ENCODE peak calls at places on chromosomes 4 and X, in ten cellular contexts. One of them, this sample, is unnamed.

GRCh38 chr4:18111100-18111499 is 89.5 kb upstream of the LCORL start:
- DNase-seq in effector memory CD8-positive, alpha-beta T cell: no peak
- DNase-seq in EL: no peak
- DNase-seq in immature natural killer cell: no peak
- DNase-seq in NCI-H748 treated with DMSO at 0.1 percent for 48 hours: no peak
- DNase-seq in small intestine: peak
- DNase-seq in brain microvascular endothelial cell: no peak
- DNase-seq in A549: no peak
- DNase-seq in SK-MEL-5: no peak
- DNase-seq in activated naive CD4-positive, alpha-beta T cell treated with Interleukin-2 at 50 U/mL for 16 hours: no peak
- DNase-seq in this sample: no peak

GRCh38 chr4:77586953-77587383 is 18.7 kb upstream of the CXCL13 start:
- DNase-seq in effector memory CD8-positive, alpha-beta T cell: peak
- DNase-seq in EL: no peak
- DNase-seq in immature natural killer cell: peak
- DNase-seq in NCI-H748 treated with DMSO at 0.1 percent for 48 hours: no peak
- DNase-seq in small intestine: no peak
- DNase-seq in brain microvascular endothelial cell: no peak
- DNase-seq in A549: no peak
- DNase-seq in SK-MEL-5: peak
- DNase-seq in activated naive CD4-positive, alpha-beta T cell treated with Interleukin-2 at 50 U/mL for 16 hours: peak
- DNase-seq in this sample: no peak

GRCh38 chr4:3802571-3803474 is 36.6 kb downstream of the ADRA2C start:
- DNase-seq in effector memory CD8-positive, alpha-beta T cell: no peak
- DNase-seq in EL: no peak
- DNase-seq in immature natural killer cell: no peak
- DNase-seq in NCI-H748 treated with DMSO at 0.1 percent for 48 hours: no peak
- DNase-seq in small intestine: no peak
- DNase-seq in brain microvascular endothelial cell: no peak
- DNase-seq in A549: no peak
- DNase-seq in SK-MEL-5: no peak
- DNase-seq in activated naive CD4-positive, alpha-beta T cell treated with Interleukin-2 at 50 U/mL for 16 hours: no peak
- DNase-seq in this sample: no peak

GRCh38 chr4:8915201-8916200 is 43.9 kb upstream of the HMX1 start:
- DNase-seq in effector memory CD8-positive, alpha-beta T cell: no peak
- DNase-seq in EL: no peak
- DNase-seq in immature natural killer cell: no peak
- DNase-seq in NCI-H748 treated with DMSO at 0.1 percent for 48 hours: no peak
- DNase-seq in small intestine: no peak
- DNase-seq in brain microvascular endothelial cell: no peak
- DNase-seq in A549: no peak
- DNase-seq in SK-MEL-5: no peak
- DNase-seq in activated naive CD4-positive, alpha-beta T cell treated with Interleukin-2 at 50 U/mL for 16 hours: no peak
- DNase-seq in this sample: no peak

GRCh38 chr4:138645289-138645688 is 370.3 kb upstream of the NOCT start:
- DNase-seq in effector memory CD8-positive, alpha-beta T cell: no peak
- DNase-seq in EL: peak
- DNase-seq in immature natural killer cell: no peak
- DNase-seq in NCI-H748 treated with DMSO at 0.1 percent for 48 hours: no peak
- DNase-seq in small intestine: no peak
- DNase-seq in brain microvascular endothelial cell: peak
- DNase-seq in A549: no peak
- DNase-seq in SK-MEL-5: no peak
- DNase-seq in activated naive CD4-positive, alpha-beta T cell treated with Interleukin-2 at 50 U/mL for 16 hours: no peak
- DNase-seq in this sample: no peak

GRCh38 chr4:122968227-122968812 is 45.9 kb upstream of the NUDT6 start:
- DNase-seq in effector memory CD8-positive, alpha-beta T cell: no peak
- DNase-seq in EL: peak
- DNase-seq in immature natural killer cell: no peak
- DNase-seq in NCI-H748 treated with DMSO at 0.1 percent for 48 hours: no peak
- DNase-seq in small intestine: no peak
- DNase-seq in brain microvascular endothelial cell: no peak
- DNase-seq in A549: no peak
- DNase-seq in SK-MEL-5: no peak
- DNase-seq in activated naive CD4-positive, alpha-beta T cell treated with Interleukin-2 at 50 U/mL for 16 hours: no peak
- DNase-seq in this sample: no peak

GRCh38 chr4:159141193-159141592 is 38.3 kb downstream of the RAPGEF2 start:
- DNase-seq in effector memory CD8-positive, alpha-beta T cell: no peak
- DNase-seq in EL: peak
- DNase-seq in immature natural killer cell: no peak
- DNase-seq in NCI-H748 treated with DMSO at 0.1 percent for 48 hours: no peak
- DNase-seq in small intestine: no peak
- DNase-seq in brain microvascular endothelial cell: peak
- DNase-seq in A549: no peak
- DNase-seq in SK-MEL-5: no peak
- DNase-seq in activated naive CD4-positive, alpha-beta T cell treated with Interleukin-2 at 50 U/mL for 16 hours: no peak
- DNase-seq in this sample: no peak

GRCh38 chr4:141871086-141871485 is 234.7 kb downstream of the IL15 start:
- DNase-seq in effector memory CD8-positive, alpha-beta T cell: no peak
- DNase-seq in EL: no peak
- DNase-seq in immature natural killer cell: no peak
- DNase-seq in NCI-H748 treated with DMSO at 0.1 percent for 48 hours: no peak
- DNase-seq in small intestine: no peak
- DNase-seq in brain microvascular endothelial cell: peak
- DNase-seq in A549: no peak
- DNase-seq in SK-MEL-5: no peak
- DNase-seq in activated naive CD4-positive, alpha-beta T cell treated with Interleukin-2 at 50 U/mL for 16 hours: no peak
- DNase-seq in this sample: no peak

GRCh38 chrX:47012131-47012530 is 66.1 kb upstream of the RGN start:
- DNase-seq in effector memory CD8-positive, alpha-beta T cell: no peak
- DNase-seq in EL: no peak
- DNase-seq in immature natural killer cell: no peak
- DNase-seq in NCI-H748 treated with DMSO at 0.1 percent for 48 hours: no peak
- DNase-seq in small intestine: no peak
- DNase-seq in brain microvascular endothelial cell: no peak
- DNase-seq in A549: no peak
- DNase-seq in SK-MEL-5: no peak
- DNase-seq in activated naive CD4-positive, alpha-beta T cell treated with Interleukin-2 at 50 U/mL for 16 hours: no peak
- DNase-seq in this sample: no peak

GRCh38 chr4:82380344-82380743 is 6.6 kb upstream of the HNRNPD start:
- DNase-seq in effector memory CD8-positive, alpha-beta T cell: no peak
- DNase-seq in EL: no peak
- DNase-seq in immature natural killer cell: no peak
- DNase-seq in NCI-H748 treated with DMSO at 0.1 percent for 48 hours: no peak
- DNase-seq in small intestine: no peak
- DNase-seq in brain microvascular endothelial cell: no peak
- DNase-seq in A549: no peak
- DNase-seq in SK-MEL-5: peak
- DNase-seq in activated naive CD4-positive, alpha-beta T cell treated with Interleukin-2 at 50 U/mL for 16 hours: no peak
- DNase-seq in this sample: no peak

GRCh38 chr4:16457944-16458343 is 231.7 kb upstream of the TAPT1 start:
- DNase-seq in effector memory CD8-positive, alpha-beta T cell: no peak
- DNase-seq in EL: peak
- DNase-seq in immature natural killer cell: no peak
- DNase-seq in NCI-H748 treated with DMSO at 0.1 percent for 48 hours: no peak
- DNase-seq in small intestine: no peak
- DNase-seq in brain microvascular endothelial cell: peak
- DNase-seq in A549: no peak
- DNase-seq in SK-MEL-5: no peak
- DNase-seq in activated naive CD4-positive, alpha-beta T cell treated with Interleukin-2 at 50 U/mL for 16 hours: no peak
- DNase-seq in this sample: no peak

GRCh38 chr4:106414366-106414765 is 45.8 kb upstream of the GIMD1 start:
- DNase-seq in effector memory CD8-positive, alpha-beta T cell: no peak
- DNase-seq in EL: peak
- DNase-seq in immature natural killer cell: no peak
- DNase-seq in NCI-H748 treated with DMSO at 0.1 percent for 48 hours: no peak
- DNase-seq in small intestine: no peak
- DNase-seq in brain microvascular endothelial cell: no peak
- DNase-seq in A549: no peak
- DNase-seq in SK-MEL-5: peak
- DNase-seq in activated naive CD4-positive, alpha-beta T cell treated with Interleukin-2 at 50 U/mL for 16 hours: no peak
- DNase-seq in this sample: no peak